ENCODE peak calls at places on chromosome 12, in nine cellular contexts. C is heart right ventricle; E is GM20000; Q is stimulated activated CD4-positive, alpha-beta T cell treated with anti-CD3 and anti-CD28 coated beads, Interleukin-1b, Interleukin-23, amount 100 ng/mL, for 1 hour; R is activated naive CD4-positive, alpha-beta T cell treated with anti-CD3 and anti-CD28 coated beads, Interleukin-2, amount 10 ng/mL, durations not matched to agents 7 days and 5 days; N is caudate nucleus; G is GM10248; T is NK-92 treated with Interleukin-12 subunit alpha and Interleukin-12 subunit beta, amount 100 ng/mL, for 24 hours; I is T-helper 9 cell. X is an unnamed sample.

GRCh38 chr12:807041-807717 is 54.8 kb downstream of the WNK1 start:
- DNase-seq in C (no peak), E (peak), Q (no peak), R (peak), N (no peak), G (peak), T (no peak), I (no peak), X (no peak)

GRCh38 chr12:106866426-106867080 is 89.2 kb upstream of the TMEM263 start:
- DNase-seq in C (no peak), E (no peak), Q (no peak), R (no peak), N (no peak), G (no peak), T (no peak), I (no peak), X (no peak)

GRCh38 chr12:47124451-47124850 is 44.7 kb upstream of the AMIGO2 start:
- DNase-seq in C (no peak), E (no peak), Q (no peak), R (no peak), N (no peak), G (no peak), T (no peak), I (no peak), X (no peak)

GRCh38 chr12:109221277-109221931 is 87.7 kb downstream of the FOXN4 start:
- DNase-seq in C (no peak), E (no peak), Q (no peak), R (no peak), N (no peak), G (no peak), T (no peak), I (no peak), X (no peak)

GRCh38 chr12:53776872-53777271 is 25.1 kb upstream of the CISTR start:
- DNase-seq in C (no peak), E (no peak), Q (no peak), R (no peak), N (no peak), G (no peak), T (no peak), I (no peak), X (no peak)

GRCh38 chr12:4119157-4119761 is 154.3 kb upstream of the CCND2 start:
- DNase-seq in C (no peak), E (peak), Q (no peak), R (peak), N (no peak), G (peak), T (no peak), I (no peak), X (no peak)

GRCh38 chr12:1318327-1319031 is 275.9 kb downstream of the FBXL14 start:
- DNase-seq in C (no peak), E (no peak), Q (no peak), R (no peak), N (no peak), G (no peak), T (no peak), I (no peak), X (no peak)

GRCh38 chr12:123937707-123938600 is 34.7 kb downstream of the CCDC92 start:
- DNase-seq in C (no peak), E (peak), Q (peak), R (peak), N (no peak), G (no peak), T (peak), I (peak), X (peak)

GRCh38 chr12:98895086-98895651 is 250.1 kb downstream of the APAF1 start:
- DNase-seq in C (no peak), E (no peak), Q (no peak), R (no peak), N (no peak), G (no peak), T (no peak), I (no peak), X (no peak)

GRCh38 chr12:27277846-27278260 is 33.8 kb downstream of the STK38L start:
- DNase-seq in C (peak), E (peak), Q (no peak), R (no peak), N (no peak), G (peak), T (no peak), I (no peak), X (no peak)

GRCh38 chr12:93788853-93789252 is 111.7 kb downstream of the CRADD start:
- DNase-seq in C (no peak), E (no peak), Q (no peak), R (no peak), N (no peak), G (no peak), T (no peak), I (no peak), X (no peak)

GRCh38 chr12:65182012-65182739 is 12.8 kb downstream of the LEMD3 start:
- DNase-seq in C (no peak), E (no peak), Q (no peak), R (no peak), N (no peak), G (no peak), T (no peak), I (no peak), X (no peak)

GRCh38 chr12:124862768-124863408 is 776 bp downstream of the SCARB1 start:
- DNase-seq in C (no peak), E (peak), Q (no peak), R (peak), N (no peak), G (peak), T (no peak), I (peak), X (no peak)

GRCh38 chr12:115426732-115427131 is 742.8 kb upstream of the TBX3 start:
- DNase-seq in C (no peak), E (no peak), Q (no peak), R (no peak), N (no peak), G (no peak), T (no peak), I (no peak), X (no peak)

GRCh38 chr12:89833337-89834252 is 125.0 kb upstream of the ATP2B1 start:
- DNase-seq in C (no peak), E (no peak), Q (no peak), R (no peak), N (no peak), G (no peak), T (no peak), I (no peak), X (no peak)

GRCh38 chr12:49893753-49894752 is 9.6 kb downstream of the FAIM2 start:
- DNase-seq in C (no peak), E (no peak), Q (no peak), R (no peak), N (no peak), G (no peak), T (no peak), I (no peak), X (no peak)

GRCh38 chr12:114920828-114921579 is 237.0 kb upstream of the TBX3 start:
- DNase-seq in C (peak), E (no peak), Q (no peak), R (no peak), N (no peak), G (no peak), T (no peak), I (no peak), X (no peak)

GRCh38 chr12:66269757-66270383 is 32.4 kb upstream of the HELB start:
- DNase-seq in C (no peak), E (peak), Q (no peak), R (peak), N (no peak), G (peak), T (no peak), I (no peak), X (no peak)

GRCh38 chr12:70002912-70003255 is 177.9 kb downstream of the MYRFL start:
- DNase-seq in C (no peak), E (no peak), Q (no peak), R (no peak), N (no peak), G (no peak), T (no peak), I (no peak), X (no peak)

GRCh38 chr12:108248011-108248410 is 91.1 kb downstream of the CMKLR1 start:
- DNase-seq in C (no peak), E (no peak), Q (no peak), R (no peak), N (no peak), G (no peak), T (no peak), I (no peak), X (no peak)

GRCh38 chr12:22491034-22491433 is 53.3 kb downstream of the C2CD5 start:
- DNase-seq in C (no peak), E (no peak), Q (no peak), R (no peak), N (no peak), G (no peak), T (no peak), I (no peak), X (no peak)

GRCh38 chr12:75666126-75666979 is 154.9 kb upstream of the KRR1 start:
- DNase-seq in C (no peak), E (no peak), Q (no peak), R (no peak), N (no peak), G (no peak), T (no peak), I (no peak), X (no peak)

GRCh38 chr12:3218150-3218845 is 141.1 kb downstream of the TSPAN9 start:
- DNase-seq in C (peak), E (no peak), Q (no peak), R (no peak), N (no peak), G (peak), T (no peak), I (no peak), X (no peak)

GRCh38 chr12:24649634-24650033 is 299.3 kb downstream of the BCAT1 start:
- DNase-seq in C (no peak), E (no peak), Q (no peak), R (no peak), N (no peak), G (no peak), T (no peak), I (no peak), X (no peak)

GRCh38 chr12:93108958-93109357 is 179.9 kb upstream of the EEA1 start:
- DNase-seq in C (no peak), E (no peak), Q (no peak), R (no peak), N (no peak), G (no peak), T (no peak), I (no peak), X (no peak)

GRCh38 chr12:75658826-75659823 is 147.7 kb upstream of the KRR1 start:
- DNase-seq in C (no peak), E (no peak), Q (no peak), R (no peak), N (no peak), G (no peak), T (no peak), I (no peak), X (no peak)

GRCh38 chr12:103799504-103800251 is 41.4 kb downstream of the NT5DC3 start:
- DNase-seq in C (no peak), E (no peak), Q (no peak), R (no peak), N (no peak), G (no peak), T (no peak), I (no peak), X (no peak)

GRCh38 chr12:19003987-19004619 is 125.4 kb upstream of the PLEKHA5 start:
- DNase-seq in C (no peak), E (no peak), Q (no peak), R (no peak), N (no peak), G (no peak), T (no peak), I (no peak), X (no peak)

GRCh38 chr12:16984484-16984883 is 378.5 kb upstream of the LMO3 start:
- DNase-seq in C (no peak), E (no peak), Q (no peak), R (no peak), N (no peak), G (no peak), T (no peak), I (no peak), X (no peak)

GRCh38 chr12:31896514-31897039 is 62.6 kb upstream of the RESF1 start:
- DNase-seq in C (peak), E (peak), Q (peak), R (peak), N (no peak), G (peak), T (peak), I (peak), X (peak)

GRCh38 chr12:13135336-13136178 is 32.1 kb upstream of the GSG1 start:
- DNase-seq in C (no peak), E (no peak), Q (no peak), R (no peak), N (no peak), G (no peak), T (no peak), I (no peak), X (no peak)

GRCh38 chr12:52368494-52368893 is 1.2 kb upstream of the KRT85 start:
- DNase-seq in C (no peak), E (no peak), Q (no peak), R (no peak), N (no peak), G (no peak), T (no peak), I (no peak), X (no peak)

GRCh38 chr12:104888892-104889291 is 69.2 kb downstream of the SLC41A2 start:
- DNase-seq in C (no peak), E (no peak), Q (no peak), R (no peak), N (no peak), G (no peak), T (no peak), I (no peak), X (no peak)

GRCh38 chr12:115916910-115917668 is 360.4 kb downstream of the MED13L start:
- DNase-seq in C (peak), E (peak), Q (peak), R (peak), N (no peak), G (peak), T (peak), I (peak), X (peak)

GRCh38 chr12:50661300-50662120 is 102.4 kb upstream of the ATF1 start:
- DNase-seq in C (no peak), E (peak), Q (no peak), R (no peak), N (no peak), G (peak), T (no peak), I (no peak), X (no peak)